ENCODE peak calls at places on chromosomes 11 and 22, in four cellular contexts. E, X, L and W are unnamed samples. For H3K4me1, the result is how much of the 10 kb centered on the place peaks cover.

GRCh38 chr22:40556641-40557040 is 79.9 kb downstream of the MRTFA start:
- DNase-seq in X (no peak), E (no peak), L (no peak), W (no peak)

GRCh38 chr11:13278620-13279486 is 1.3 kb downstream of the BMAL1 start:
- DNase-seq in L (no peak), E (no peak), X (peak), W (no peak)

GRCh38 chr11:94773842-94774241 is 5.7 kb downstream of the AMOTL1 start:
- DNase-seq in L (no peak), X (no peak), E (no peak), W (no peak)

GRCh38 chr11:117997436-117998200 is 11.4 kb downstream of the IL10RA start:
- DNase-seq in X (no peak), E (no peak), L (no peak), W (no peak)

GRCh38 chr11:92453055-92453454 is 228.4 kb downstream of the FAT3 start:
- DNase-seq in E (no peak), X (no peak), L (no peak), W (no peak)

GRCh38 chr11:78168539-78169477 is 19.6 kb downstream of the KCTD21 start:
- DNase-seq in X (peak), E (peak), L (peak), W (no peak)

GRCh38 chr11:95674669-95675358 is 114.8 kb downstream of the FAM76B start:
- DNase-seq in X (no peak), E (no peak), L (no peak), W (no peak)

GRCh38 chr11:120208777-120209176 is 2.1 kb upstream of the OAF start:
- DNase-seq in L (no peak), E (no peak), X (no peak), W (no peak)

GRCh38 chr22:38609371-38609770 is 39.4 kb upstream of the DMC1 start:
- DNase-seq in X (no peak), L (no peak), E (no peak), W (no peak)

GRCh38 chr11:100827934-100828661 is 141.0 kb downstream of the ARHGAP42 start:
- DNase-seq in E (no peak), L (no peak), X (no peak), W (peak)

GRCh38 chr11:119432484-119433368 is 9.8 kb upstream of the THY1 start:
- DNase-seq in X (no peak), L (no peak), E (no peak), W (no peak)

GRCh38 chr11:10725114-10725906 is 25.7 kb upstream of the CTR9 start:
- DNase-seq in L (no peak), X (no peak), E (no peak), W (no peak)

GRCh38 chr11:911031-911889 is 650 bp upstream of the CHID1 start:
- DNase-seq in E (no peak), X (peak), L (no peak), W (no peak)

GRCh38 chr11:122758974-122759373 is 79.3 kb upstream of the CRTAM start:
- DNase-seq in E (no peak), X (no peak), L (no peak), W (no peak)

GRCh38 chr11:110431212-110432073 is 1.7 kb downstream of the FDX1 start:
- DNase-seq in E (no peak), L (no peak), X (no peak), W (no peak)

GRCh38 chr11:105854269-105854668 is 167.8 kb downstream of the MSANTD4 start:
- DNase-seq in X (no peak), L (no peak), E (no peak), W (no peak)

GRCh38 chr11:78699606-78700005 is 124.9 kb upstream of the NARS2 start:
- DNase-seq in X (no peak), L (no peak), E (no peak), W (no peak)

DNA sequence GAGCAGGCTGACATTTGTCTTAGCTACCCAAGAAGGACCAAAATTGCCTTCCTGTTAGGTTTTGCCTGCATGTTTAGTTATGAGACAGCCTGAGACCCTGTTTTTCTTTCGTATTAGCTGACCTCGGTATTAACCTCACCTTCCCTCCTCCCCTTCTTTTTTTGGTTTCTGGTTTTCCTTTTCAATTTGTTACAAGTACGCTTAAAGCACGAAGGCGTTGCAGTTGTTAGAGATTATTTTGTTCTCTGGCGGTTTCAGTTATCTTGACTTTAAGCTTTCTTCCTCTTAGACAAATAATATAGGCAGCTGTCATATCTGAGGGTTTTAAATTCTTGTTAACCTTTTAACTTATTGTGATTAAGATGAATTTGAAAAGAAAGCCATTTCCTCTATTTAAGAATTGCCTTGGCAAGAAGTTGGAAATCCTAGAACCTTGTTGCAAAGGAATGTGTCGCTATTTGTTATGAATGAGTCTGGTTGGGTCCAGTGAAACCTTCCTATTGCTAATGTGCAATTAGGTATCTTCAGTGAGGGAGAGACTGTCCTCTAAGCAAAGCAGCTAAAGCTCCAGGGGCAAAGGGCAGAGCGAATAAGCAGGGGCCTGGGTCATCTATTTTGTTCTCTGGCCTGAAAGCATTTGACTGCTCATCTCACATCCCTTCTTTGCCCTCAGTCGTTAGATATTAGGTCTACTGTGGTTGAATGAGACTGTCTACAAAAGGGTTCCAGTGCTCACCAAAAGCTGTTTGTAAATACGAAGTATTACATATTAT is 45.8 kb downstream of the PACS1 start:
- DNase-seq in X (no peak), E (no peak), L (no peak), W (no peak)
- H3K4me1 ChIP-seq in X (half or more), E (under half), L (under half), W (under half)

GRCh38 chr22:41563051-41563711 is 2.4 kb downstream of the CSDC2 start:
- DNase-seq in E (no peak), X (no peak), L (no peak), W (no peak)
- H3K4me3 ChIP-seq in E (no peak), X (peak), L (no peak), W (no peak)

DNA sequence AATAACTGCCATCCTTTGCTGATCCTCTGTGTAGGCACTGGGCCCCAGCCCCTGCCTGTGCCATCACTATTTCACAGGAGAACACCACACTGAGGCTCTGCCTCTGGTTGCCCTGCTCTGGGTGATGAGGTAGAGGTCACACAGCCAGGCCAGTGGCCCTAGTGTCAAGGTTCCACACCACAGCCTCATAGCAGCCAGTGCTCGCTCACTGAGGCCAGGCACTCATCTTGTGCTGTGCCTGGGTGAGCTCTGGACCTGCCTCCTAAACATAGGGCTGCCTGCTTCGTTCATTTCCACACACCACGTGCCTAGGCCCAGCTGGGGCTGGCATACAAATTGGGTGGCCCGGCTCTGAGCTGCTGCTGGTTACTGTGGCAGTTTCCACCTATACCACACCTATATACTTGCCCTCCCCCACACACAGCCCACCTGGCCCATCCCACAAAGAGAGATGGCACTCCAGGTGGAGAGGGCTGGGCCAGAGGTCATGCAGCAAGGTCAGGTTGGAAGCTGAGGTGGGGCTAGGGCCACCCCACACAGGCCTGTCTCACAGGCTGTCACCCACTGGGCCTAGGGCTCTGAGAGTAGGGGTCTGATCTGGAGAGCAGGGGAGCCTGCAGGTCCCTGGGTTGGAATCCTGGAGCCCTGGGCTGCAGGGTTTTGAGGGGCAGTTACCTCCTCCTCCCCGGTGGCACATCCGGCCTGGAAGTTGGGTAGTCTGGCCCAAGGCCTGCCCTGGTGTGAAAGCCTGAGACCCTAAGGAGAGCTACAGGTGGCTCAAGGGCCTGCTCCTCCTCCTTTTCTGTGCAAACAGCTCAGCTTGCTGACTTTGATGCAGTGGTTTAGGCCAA is 11.2 kb downstream of the KCNQ1OT1 start:
- DNase-seq in L (no peak), E (peak), X (no peak), W (no peak)
- H3K4me1 ChIP-seq in L (under half), E (under half), X (half or more), W (under half)

GRCh38 chr11:6746086-6746618 is 25.6 kb downstream of the OR2AG2 start:
- DNase-seq in L (no peak), E (no peak), X (no peak), W (no peak)

GRCh38 chr11:6745018-6745417 is 26.8 kb downstream of the OR2AG2 start:
- DNase-seq in X (no peak), E (no peak), L (no peak), W (no peak)

GRCh38 chr11:6747097-6747662 is 24.6 kb downstream of the OR2AG2 start:
- DNase-seq in L (no peak), X (no peak), E (no peak), W (no peak)

GRCh38 chr11:6745465-6746015 is 26.2 kb downstream of the OR2AG2 start:
- DNase-seq in X (no peak), L (no peak), E (no peak), W (no peak)

GRCh38 chr11:6746626-6747025 is 25.1 kb downstream of the OR2AG2 start:
- DNase-seq in E (no peak), L (no peak), X (no peak), W (no peak)
- H3K4me3 ChIP-seq in E (peak), L (peak), X (peak), W (no peak)

GRCh38 chr11:86150826-86151187 is 81.9 kb upstream of the PICALM start:
- DNase-seq in E (no peak), X (no peak), L (no peak), W (no peak)

GRCh38 chr11:86151188-86152005 is 82.5 kb upstream of the PICALM start:
- DNase-seq in L (no peak), E (no peak), X (peak), W (no peak)

GRCh38 chr11:86152006-86152862 is 83.3 kb upstream of the PICALM start:
- DNase-seq in L (no peak), X (no peak), E (no peak), W (no peak)

GRCh38 chr11:86153439-86153838 is 84.6 kb upstream of the PICALM start:
- DNase-seq in X (no peak), L (no peak), E (no peak), W (no peak)

GRCh38 chr11:86152901-86153300 is 84.0 kb upstream of the PICALM start:
- DNase-seq in L (no peak), E (no peak), X (no peak), W (no peak)
- H3K4me1 ChIP-seq in L (under half), E (under half), X (under half), W (under half)

GRCh38 chr11:68457214-68457897 is 3.2 kb upstream of the PPP6R3 start:
- DNase-seq in L (no peak), X (no peak), E (no peak), W (no peak)
- H3K4me3 ChIP-seq in L (no peak), X (no peak), E (no peak), W (no peak)